ENCODE peak calls at places on chromosomes 7 and 10, in ten cellular contexts. M is memory B cell; Y is smooth muscle cell of the brain vasculature; F is Calu3; E is SW480; R is T-helper 2 cell; J is stimulated activated CD4-positive, alpha-beta T cell treated with anti-CD3 and anti-CD28 coated beads, Interleukin-1b, Interleukin-23, amount 100 ng/mL, for 4 hours; Q is aorta; K is iPS-NIHi11; C is activated naive CD4-positive, alpha-beta T cell. H is an unnamed sample.

GRCh38 chr10:116240551-116240950 is 32.5 kb downstream of the GFRA1 start:
- DNase-seq in M (no peak), Y (no peak), F (no peak), E (no peak), R (no peak), J (no peak), Q (no peak), K (no peak), C (no peak), H (no peak)

GRCh38 chr10:116444527-116445142 is 17.0 kb downstream of the PNLIPRP3 start:
- DNase-seq in M (no peak), Y (peak), F (peak), E (peak), R (no peak), J (no peak), Q (no peak), K (peak), C (no peak), H (no peak)

GRCh38 chr10:47225186-47225927 is 74.6 kb upstream of the GDF10 start:
- DNase-seq in M (no peak), Y (no peak), F (no peak), E (no peak), R (no peak), J (no peak), Q (no peak), K (no peak), C (no peak), H (no peak)

GRCh38 chr7:157427811-157428553 is 91.2 kb downstream of the DNAJB6 start:
- DNase-seq in M (no peak), Y (no peak), F (no peak), E (no peak), R (no peak), J (no peak), Q (peak), K (no peak), C (no peak), H (no peak)

GRCh38 chr7:16982640-16983103 is 100.9 kb upstream of the AGR3 start:
- DNase-seq in M (peak), Y (no peak), F (peak), E (peak), R (no peak), J (no peak), Q (no peak), K (peak), C (no peak), H (no peak)

GRCh38 chr7:81845628-81846259 is 75.9 kb upstream of the HGF start:
- DNase-seq in M (no peak), Y (no peak), F (no peak), E (no peak), R (no peak), J (no peak), Q (no peak), K (no peak), C (no peak), H (no peak)

GRCh38 chr10:77586719-77587423 is 50.7 kb downstream of the KCNMA1 start:
- DNase-seq in M (no peak), Y (peak), F (no peak), E (no peak), R (no peak), J (no peak), Q (no peak), K (no peak), C (no peak), H (no peak)

GRCh38 chr7:30285067-30285530 is 702 bp downstream of the ZNRF2 start:
- DNase-seq in M (no peak), Y (no peak), F (peak), E (peak), R (no peak), J (no peak), Q (peak), K (peak), C (peak), H (no peak)

GRCh38 chr10:79314761-79315601 is 32.3 kb upstream of the PPIF start:
- DNase-seq in M (no peak), Y (no peak), F (no peak), E (no peak), R (no peak), J (no peak), Q (no peak), K (no peak), C (no peak), H (no peak)

GRCh38 chr10:128310966-128311658 is 184.9 kb upstream of the MKI67 start:
- DNase-seq in M (no peak), Y (no peak), F (no peak), E (no peak), R (no peak), J (no peak), Q (no peak), K (peak), C (no peak), H (no peak)

GRCh38 chr7:100152937-100153666 is 4.4 kb downstream of the LAMTOR4 start:
- DNase-seq in M (no peak), Y (no peak), F (no peak), E (no peak), R (no peak), J (no peak), Q (no peak), K (no peak), C (no peak), H (no peak)

GRCh38 chr10:29245476-29245875 is 43.4 kb upstream of the LYZL1 start:
- DNase-seq in M (no peak), Y (no peak), F (no peak), E (no peak), R (no peak), J (no peak), Q (no peak), K (no peak), C (no peak), H (no peak)

H was measured in glomerular endothelial cell.